ENCODE peak calls at places on chromosome 20, in six cellular contexts. One of them, this sample, is unnamed.

GRCh38 chr20:33499347-33499746 is 9.5 kb downstream of the CBFA2T2 start:
- DNase-seq in psoas muscle: no peak
- DNase-seq in breast epithelium: no peak
- DNase-seq in substantia nigra: no peak
- DNase-seq in tibial artery: no peak
- DNase-seq in spleen: no peak
- DNase-seq in this sample: no peak

GRCh38 chr20:1720226-1720625 is 62.6 kb upstream of the SIRPG start:
- DNase-seq in psoas muscle: no peak
- DNase-seq in breast epithelium: no peak
- DNase-seq in substantia nigra: no peak
- DNase-seq in tibial artery: no peak
- DNase-seq in spleen: no peak
- DNase-seq in this sample: no peak

GRCh38 chr20:31849306-31849930 is 4.0 kb upstream of the FOXS1 start:
- DNase-seq in psoas muscle: no peak
- DNase-seq in breast epithelium: no peak
- DNase-seq in substantia nigra: no peak
- DNase-seq in tibial artery: no peak
- DNase-seq in spleen: no peak
- DNase-seq in this sample: no peak

GRCh38 chr20:33014336-33015113 is 7.0 kb downstream of the BPIFB2 start:
- DNase-seq in psoas muscle: no peak
- DNase-seq in breast epithelium: no peak
- DNase-seq in substantia nigra: no peak
- DNase-seq in tibial artery: no peak
- DNase-seq in spleen: peak; percentile 41
- DNase-seq in this sample: no peak

GRCh38 chr20:23320317-23320716 is 30.3 kb upstream of the NXT1 start:
- DNase-seq in psoas muscle: no peak
- DNase-seq in breast epithelium: no peak
- DNase-seq in substantia nigra: no peak
- DNase-seq in tibial artery: no peak
- DNase-seq in spleen: no peak
- DNase-seq in this sample: peak; percentile 25

GRCh38 chr20:34475979-34476736 is 40.1 kb upstream of the DYNLRB1 start:
- DNase-seq in psoas muscle: peak; percentile 60
- DNase-seq in breast epithelium: no peak
- DNase-seq in substantia nigra: peak; percentile 54
- DNase-seq in tibial artery: peak; percentile 68
- DNase-seq in spleen: peak; percentile 87
- DNase-seq in this sample: no peak

GRCh38 chr20:36754656-36755222 is 8.8 kb upstream of the NDRG3 start:
- DNase-seq in psoas muscle: no peak
- DNase-seq in breast epithelium: no peak
- DNase-seq in substantia nigra: peak; percentile 64
- DNase-seq in tibial artery: no peak
- DNase-seq in spleen: no peak
- DNase-seq in this sample: peak; percentile 53

GRCh38 chr20:41316009-41316408 is 1.5 kb downstream of the ZHX3 start:
- DNase-seq in psoas muscle: no peak
- DNase-seq in breast epithelium: no peak
- DNase-seq in substantia nigra: no peak
- DNase-seq in tibial artery: no peak
- DNase-seq in spleen: no peak
- DNase-seq in this sample: no peak

GRCh38 chr20:39516964-39517363 is 554.8 kb downstream of the DHX35 start:
- DNase-seq in psoas muscle: no peak
- DNase-seq in breast epithelium: no peak
- DNase-seq in substantia nigra: no peak
- DNase-seq in tibial artery: no peak
- DNase-seq in spleen: no peak
- DNase-seq in this sample: no peak

GRCh38 chr20:42125426-42125825 is 507.2 kb upstream of the CHD6 start:
- DNase-seq in psoas muscle: no peak
- DNase-seq in breast epithelium: no peak
- DNase-seq in substantia nigra: no peak
- DNase-seq in tibial artery: no peak
- DNase-seq in spleen: no peak
- DNase-seq in this sample: no peak

GRCh38 chr20:44527716-44528199 is 5.9 kb upstream of the SERINC3 start:
- DNase-seq in psoas muscle: no peak
- DNase-seq in breast epithelium: no peak
- DNase-seq in substantia nigra: no peak
- DNase-seq in tibial artery: no peak
- DNase-seq in spleen: no peak
- DNase-seq in this sample: no peak
- H3K27ac ChIP-seq in psoas muscle: no peak overlapping the region
- H3K27ac ChIP-seq in breast epithelium: no peak overlapping the region
- H3K27ac ChIP-seq in substantia nigra: no peak overlapping the region
- H3K27ac ChIP-seq in tibial artery: no peak overlapping the region
- H3K27ac ChIP-seq in spleen: no peak overlapping the region
- H3K27ac ChIP-seq in this sample: no peak overlapping the region

DNA sequence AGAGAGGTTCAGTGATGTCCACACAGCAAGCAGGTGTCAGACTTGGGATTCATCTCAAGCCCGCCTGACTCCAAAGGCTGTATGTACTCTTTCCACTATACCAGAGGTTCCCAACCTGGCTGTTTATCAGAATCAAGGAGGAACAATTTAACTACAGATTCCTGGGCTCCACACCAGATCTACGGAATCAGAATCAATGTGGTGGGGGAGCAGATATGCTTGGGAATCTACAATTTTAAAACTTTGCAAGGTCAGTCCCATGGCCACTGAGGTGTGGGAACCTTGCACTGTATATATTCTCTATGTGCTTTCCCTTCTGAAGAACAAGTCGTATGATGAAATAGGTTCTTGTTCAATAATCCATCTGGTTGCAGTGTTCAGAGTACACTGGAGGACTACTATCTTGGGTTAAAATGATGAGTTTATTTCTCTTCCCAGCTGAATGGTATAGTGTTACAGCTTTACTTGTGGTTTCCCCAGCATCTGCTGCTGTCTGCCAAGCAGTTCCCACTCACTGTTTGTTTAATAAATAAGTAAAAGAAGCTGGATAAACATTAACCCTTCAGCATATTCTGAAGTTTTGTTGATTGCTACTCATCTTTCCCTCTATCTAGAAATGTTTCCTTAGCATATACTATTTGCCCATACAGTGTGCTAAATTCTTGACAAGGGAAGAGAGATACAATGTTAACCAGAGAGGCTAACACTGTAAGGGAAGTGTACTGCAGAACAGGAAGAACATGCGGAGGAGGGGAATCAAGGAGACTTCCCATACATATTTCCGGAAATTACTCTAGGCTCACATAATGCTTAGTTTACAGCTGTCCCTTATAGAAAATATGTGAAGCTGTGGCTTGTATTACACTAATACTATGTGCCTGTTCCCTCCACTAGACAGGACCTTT is 9.8 kb downstream of the TTI1 start:
- DNase-seq in psoas muscle: no peak
- DNase-seq in breast epithelium: no peak
- DNase-seq in substantia nigra: no peak
- DNase-seq in tibial artery: no peak
- DNase-seq in spleen: no peak
- DNase-seq in this sample: peak; percentile 62
- H3K27ac ChIP-seq in psoas muscle: peak overlapping the region; percentile 5
- H3K27ac ChIP-seq in breast epithelium: no peak overlapping the region
- H3K27ac ChIP-seq in substantia nigra: no peak overlapping the region
- H3K27ac ChIP-seq in tibial artery: no peak overlapping the region
- H3K27ac ChIP-seq in spleen: no peak overlapping the region
- H3K27ac ChIP-seq in this sample: peak overlapping the region; percentile 70

DNA sequence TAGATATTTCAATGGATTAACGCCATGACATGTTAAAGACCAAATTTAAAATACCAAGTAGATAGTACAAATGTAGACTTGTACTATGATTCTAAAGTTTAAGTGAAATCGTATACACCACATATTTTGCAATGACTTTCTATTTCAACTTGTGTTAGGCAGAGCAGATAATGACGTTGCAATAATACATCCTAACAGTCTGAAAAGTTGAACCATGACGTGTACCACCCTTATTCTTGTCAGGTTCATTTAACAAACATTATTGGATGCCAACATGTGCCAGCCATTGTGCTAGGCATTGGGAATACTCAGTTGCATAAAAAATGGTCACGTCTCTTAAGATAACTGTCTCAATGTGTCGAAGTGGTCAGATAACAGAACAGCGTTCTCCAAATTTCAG is 50.0 kb downstream of the BCAS1 start:
- DNase-seq in psoas muscle: no peak
- DNase-seq in breast epithelium: no peak
- DNase-seq in substantia nigra: no peak
- DNase-seq in tibial artery: no peak
- DNase-seq in spleen: no peak
- DNase-seq in this sample: no peak
- H3K27ac ChIP-seq in psoas muscle: no peak overlapping the region
- H3K27ac ChIP-seq in breast epithelium: no peak overlapping the region
- H3K27ac ChIP-seq in substantia nigra: no peak overlapping the region
- H3K27ac ChIP-seq in tibial artery: no peak overlapping the region
- H3K27ac ChIP-seq in spleen: no peak overlapping the region
- H3K27ac ChIP-seq in this sample: no peak overlapping the region

GRCh38 chr20:4431446-4431845 is 290.3 kb upstream of the PRND start:
- DNase-seq in psoas muscle: no peak
- DNase-seq in breast epithelium: no peak
- DNase-seq in substantia nigra: no peak
- DNase-seq in tibial artery: no peak
- DNase-seq in spleen: no peak
- DNase-seq in this sample: no peak
- H3K27ac ChIP-seq in psoas muscle: no peak overlapping the region
- H3K27ac ChIP-seq in breast epithelium: no peak overlapping the region
- H3K27ac ChIP-seq in substantia nigra: no peak overlapping the region
- H3K27ac ChIP-seq in tibial artery: no peak overlapping the region
- H3K27ac ChIP-seq in spleen: no peak overlapping the region
- H3K27ac ChIP-seq in this sample: no peak overlapping the region

DNA sequence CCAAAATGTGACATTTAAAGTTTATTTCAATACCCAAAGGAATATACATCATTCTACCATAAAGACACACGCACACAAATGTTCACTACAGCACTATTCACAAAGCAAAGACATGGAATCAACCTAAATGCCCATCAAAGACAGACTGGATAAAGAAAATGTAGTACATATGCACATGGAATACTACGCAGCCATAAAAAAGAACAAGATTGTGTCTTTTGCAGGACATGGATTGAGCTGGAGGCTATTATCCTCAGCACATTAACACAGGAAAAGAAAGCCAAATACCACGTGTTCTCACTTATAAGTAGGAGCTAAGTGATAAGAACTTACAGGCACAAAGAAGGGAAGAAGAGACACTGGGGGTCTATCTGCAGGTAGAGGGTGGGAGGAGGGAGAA is 22.4 kb downstream of the ATP9A start:
- DNase-seq in psoas muscle: no peak
- DNase-seq in breast epithelium: no peak
- DNase-seq in substantia nigra: no peak
- DNase-seq in tibial artery: no peak
- DNase-seq in spleen: no peak
- DNase-seq in this sample: no peak
- H3K27ac ChIP-seq in psoas muscle: no peak overlapping the region
- H3K27ac ChIP-seq in breast epithelium: no peak overlapping the region
- H3K27ac ChIP-seq in substantia nigra: no peak overlapping the region
- H3K27ac ChIP-seq in tibial artery: no peak overlapping the region
- H3K27ac ChIP-seq in spleen: no peak overlapping the region
- H3K27ac ChIP-seq in this sample: no peak overlapping the region

This sample was measured in brain microvascular endothelial cell.